ENCODE peak calls at places on chromosome 3, in nine cellular contexts. E is upper lobe of right lung, J is progenitor cell of endocrine pancreas, F is astrocyte of the spinal cord, X is thoracic aorta, L is endothelial cell, K is endothelial cell of umbilical vein, O is heart left ventricle, N is A673. A is an unnamed sample.

GRCh38 chr3:181700168-181701087 is 11.3 kb upstream of the SOX2 start:
- DNase-seq in E (no peak), J (peak; percentile 54), F (peak; percentile 83), X (no peak), L (peak; percentile 81), K (peak; percentile 89), O (no peak), N (peak; percentile 85), A (no peak)

GRCh38 chr3:127680790-127681189 is 8.0 kb downstream of the ABTB1 start:
- DNase-seq in E (peak; percentile 55), J (no peak), F (no peak), X (no peak), L (no peak), K (no peak), O (peak; percentile 32), N (no peak), A (peak; percentile 72)

GRCh38 chr3:58190291-58190690 is 20.5 kb downstream of the DNASE1L3 start:
- DNase-seq in E (no peak), J (no peak), F (no peak), X (no peak), L (no peak), K (no peak), O (no peak), N (no peak), A (no peak)

GRCh38 chr3:123790254-123791072 is 93.7 kb downstream of the MYLK start:
- DNase-seq in E (no peak), J (no peak), F (no peak), X (no peak), L (no peak), K (no peak), O (no peak), N (peak; percentile 91), A (peak; percentile 60)

GRCh38 chr3:190718691-190719090 is 143.8 kb downstream of the GMNC start:
- DNase-seq in E (no peak), J (no peak), F (peak; percentile 84), X (no peak), L (no peak), K (no peak), O (no peak), N (no peak), A (no peak)

GRCh38 chr3:177905173-177905894 is 630.9 kb upstream of the KCNMB2 start:
- DNase-seq in E (no peak), J (no peak), F (peak; percentile 96), X (no peak), L (no peak), K (peak; percentile 34), O (no peak), N (no peak), A (no peak)

GRCh38 chr3:63979093-63979492 is 44.2 kb downstream of the PSMD6 start:
- DNase-seq in E (no peak), J (no peak), F (no peak), X (no peak), L (no peak), K (no peak), O (no peak), N (no peak), A (no peak)

GRCh38 chr3:38985581-38985980 is 66.2 kb downstream of the SCN11A start:
- DNase-seq in E (no peak), J (no peak), F (peak; percentile 64), X (no peak), L (no peak), K (no peak), O (no peak), N (no peak), A (peak; percentile 34)

GRCh38 chr3:11155341-11156025 is 1.2 kb downstream of the HRH1 start:
- DNase-seq in E (no peak), J (peak; percentile 27), F (peak; percentile 88), X (peak; percentile 36), L (peak; percentile 74), K (peak; percentile 84), O (peak; percentile 74), N (peak; percentile 86), A (peak; percentile 91)

GRCh38 chr3:141050913-141051632 is at the start of gene SPSB4:
- DNase-seq in E (no peak), J (peak; percentile 80), F (peak; percentile 45), X (peak; percentile 20), L (peak; percentile 72), K (peak; percentile 27), O (peak; percentile 85), N (peak; percentile 79), A (peak; percentile 93)

DNA sequence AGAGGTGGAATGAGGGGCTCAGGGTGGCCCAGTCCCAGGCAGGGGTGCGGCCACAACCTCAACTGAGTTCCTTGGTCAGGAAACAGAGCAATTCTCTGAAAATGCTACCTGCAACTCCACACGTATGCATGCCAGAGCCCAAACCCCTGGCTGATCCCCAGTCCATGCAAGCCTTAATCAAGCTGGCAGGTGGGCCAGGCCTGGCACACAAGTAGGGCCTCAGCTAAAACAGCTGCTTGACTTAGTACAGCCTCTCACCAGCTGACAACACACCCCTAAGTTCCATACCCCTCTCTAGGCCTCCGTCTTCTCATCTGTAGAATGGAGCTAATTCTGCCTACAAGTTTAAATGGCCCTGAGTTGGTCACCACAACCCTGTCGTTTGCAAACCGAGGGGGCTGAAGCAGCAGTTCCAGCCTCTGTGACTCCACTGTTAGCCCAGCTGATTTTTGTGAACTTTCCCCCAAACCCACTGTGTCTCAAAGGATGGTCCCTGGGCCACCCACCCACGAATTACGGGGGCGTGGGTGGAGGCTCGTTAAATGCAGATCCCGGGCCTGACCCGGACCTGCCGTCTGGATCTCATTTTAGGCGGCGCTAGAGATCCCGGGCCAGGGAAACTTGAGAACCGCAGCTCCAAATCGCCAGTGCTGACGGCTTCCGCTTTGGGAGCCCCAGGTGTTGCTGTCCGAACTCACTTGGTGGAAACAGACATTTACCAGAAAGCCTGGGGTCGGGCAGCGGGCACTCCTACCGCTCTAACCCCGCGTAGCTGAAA is 927 bp downstream of the CHDH start:
- DNase-seq in E (peak; percentile 86), J (no peak), F (peak; percentile 23), X (no peak), L (peak; percentile 44), K (peak; percentile 17), O (no peak), N (peak; percentile 3), A (no peak)
- TF ChIP-seq CTCF in E (peak; percentile 36), J (peak; percentile 47), F (peak; percentile 40), X (no peak), L (no peak), K (peak; percentile 14), O (peak; percentile 33), N (no peak), A (peak; percentile 50)

GRCh38 chr3:133437391-133438093 is 37.7 kb downstream of the BFSP2 start:
- DNase-seq in E (no peak), J (no peak), F (peak; percentile 25), X (no peak), L (no peak), K (peak; percentile 74), O (no peak), N (peak; percentile 56), A (no peak)
- TF ChIP-seq CTCF in E (no peak), J (no peak), F (no peak), X (peak; percentile 18), L (no peak), K (peak; percentile 12), O (peak; percentile 21), N (no peak), A (peak; percentile 57)

DNA sequence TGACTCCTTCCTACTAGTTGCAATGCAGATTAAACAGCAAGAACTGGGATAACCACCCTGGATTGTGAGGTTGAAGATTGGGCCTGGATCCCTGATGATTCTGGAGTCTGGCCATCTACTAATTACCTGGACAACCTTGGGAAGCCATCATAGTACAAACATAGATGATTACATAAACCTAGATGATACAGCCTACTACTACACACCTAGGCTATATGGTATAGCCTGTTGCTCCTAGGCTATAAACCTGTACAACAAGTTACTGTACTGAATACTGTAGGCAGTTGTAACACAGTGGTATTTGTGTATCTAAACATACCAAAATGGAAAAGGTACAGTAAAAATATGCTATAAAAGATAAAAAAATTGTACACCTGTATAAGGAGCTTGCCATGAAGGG is 48.0 kb downstream of the NSUN3 start:
- DNase-seq in E (no peak), J (no peak), F (no peak), X (no peak), L (no peak), K (no peak), O (no peak), N (no peak), A (no peak)
- TF ChIP-seq CTCF in E (no peak), J (no peak), F (no peak), X (no peak), L (no peak), K (no peak), O (no peak), N (no peak), A (no peak)

GRCh38 chr3:14549256-14549931 is 9.3 kb upstream of the GRIP2 start:
- DNase-seq in E (no peak), J (no peak), F (no peak), X (no peak), L (no peak), K (no peak), O (no peak), N (peak; percentile 52), A (no peak)
- TF ChIP-seq CTCF in E (peak; percentile 18), J (peak; percentile 34), F (peak; percentile 31), X (no peak), L (peak; percentile 38), K (peak; percentile 24), O (peak; percentile 13), N (peak; percentile 47), A (peak; percentile 30)

GRCh38 chr3:134367412-134367811 is 6.8 kb downstream of the AMOTL2 start:
- DNase-seq in E (peak; percentile 57), J (no peak), F (no peak), X (no peak), L (no peak), K (no peak), O (no peak), N (no peak), A (no peak)
- TF ChIP-seq CTCF in E (no peak), J (no peak), F (peak; percentile 21), X (no peak), L (no peak), K (peak; percentile 17), O (no peak), N (peak; percentile 28), A (peak; percentile 27)

DNA sequence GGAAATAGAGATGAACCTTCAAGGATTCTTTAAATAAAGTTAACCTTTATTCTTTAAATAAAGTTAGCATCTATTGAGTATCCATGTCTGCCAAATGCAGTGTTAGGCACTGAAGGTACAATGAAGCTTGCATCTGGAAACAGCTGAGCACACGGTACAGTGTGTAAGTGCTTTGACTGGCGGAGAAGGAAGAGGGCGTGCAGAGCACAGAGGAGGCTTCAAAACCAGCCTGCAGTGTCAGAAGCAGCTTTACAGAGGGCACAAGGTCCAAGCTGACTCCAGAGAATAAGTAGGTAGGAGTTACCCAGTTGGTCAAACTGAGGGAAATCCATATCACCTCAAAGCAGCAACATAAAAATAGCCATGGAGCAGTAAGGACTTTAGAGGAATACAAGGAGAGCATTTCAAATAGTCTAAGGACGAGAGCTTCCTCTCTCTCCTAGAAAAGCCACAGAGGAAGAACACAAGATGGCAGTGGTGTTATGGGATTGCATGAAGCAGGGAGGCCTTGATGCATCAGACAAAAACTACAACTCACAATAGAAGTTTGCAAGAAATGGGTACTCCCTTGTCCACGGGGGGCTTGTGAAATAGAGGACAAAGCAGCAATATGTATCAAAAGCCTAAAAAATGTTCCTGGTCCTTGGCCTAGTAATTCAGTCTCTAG is 60.3 kb upstream of the PPP2R3A start:
- DNase-seq in E (no peak), J (no peak), F (no peak), X (no peak), L (no peak), K (no peak), O (no peak), N (peak; percentile 12), A (no peak)
- TF ChIP-seq CTCF in E (no peak), J (no peak), F (peak; percentile 13), X (no peak), L (no peak), K (no peak), O (peak; percentile 42), N (no peak), A (peak; percentile 39)

A was measured in osteocyte.